ENCODE peak calls at places on chromosomes 11 and 22, in four cellular contexts. R, S, Z and P are unnamed samples. For H3K9me3, the result is how much of the 10 kb centered on the place peaks cover.

GRCh38 chr22:18060646-18061620 is 16.9 kb upstream of the PEX26 start:
- DNase-seq in R (no peak), Z (no peak), S (no peak), P (no peak)

GRCh38 chr11:104442320-104442719 is 278.4 kb upstream of the PDGFD start:
- DNase-seq in R (no peak), Z (no peak), S (no peak), P (no peak)

GRCh38 chr22:17772963-17773605 is 1.2 kb downstream of the BID start:
- DNase-seq in S (no peak), Z (no peak), R (no peak), P (no peak)

GRCh38 chr11:83847635-83848034 is 561.5 kb upstream of the CCDC90B start:
- DNase-seq in Z (no peak), R (no peak), S (no peak), P (no peak)

GRCh38 chr11:108872781-108873291 is 208.0 kb downstream of the DDX10 start:
- DNase-seq in S (no peak), R (no peak), Z (no peak), P (no peak)

GRCh38 chr11:31477528-31478255 is 31.7 kb downstream of the IMMP1L start:
- DNase-seq in R (no peak), Z (no peak), S (no peak), P (no peak)

GRCh38 chr11:46461461-46461927 is 69.9 kb upstream of the CHRM4 start:
- DNase-seq in R (no peak), Z (no peak), S (no peak), P (no peak)

GRCh38 chr11:123558536-123559315 is 95.7 kb downstream of the SCN3B start:
- DNase-seq in Z (no peak), R (no peak), S (no peak), P (no peak)

GRCh38 chr11:66491315-66491935 is 11.2 kb downstream of the DPP3 start:
- DNase-seq in Z (no peak), R (no peak), S (no peak), P (no peak)

GRCh38 chr11:33672273-33672672 is 28.4 kb downstream of the C11orf91 start:
- DNase-seq in Z (no peak), S (no peak), R (no peak), P (no peak)

GRCh38 chr11:1487851-1488574 is 1.4 kb upstream of the MOB2 start:
- DNase-seq in Z (no peak), S (peak), R (no peak), P (no peak)

GRCh38 chr22:24043957-24044356 is 32.9 kb downstream of the CABIN1 start:
- DNase-seq in S (peak), R (no peak), Z (no peak), P (no peak)

GRCh38 chr11:116970485-116971292 is 127.5 kb downstream of the SIK3 start:
- DNase-seq in S (no peak), Z (no peak), R (no peak), P (no peak)

GRCh38 chr11:6733326-6734030 is 38.3 kb downstream of the OR2AG2 start:
- DNase-seq in R (no peak), S (no peak), Z (no peak), P (no peak)

GRCh38 chr11:103067118-103067517 is 24.8 kb downstream of the DCUN1D5 start:
- DNase-seq in R (no peak), Z (no peak), S (no peak), P (no peak)

GRCh38 chr11:91686700-91687099 is 537.9 kb upstream of the FAT3 start:
- DNase-seq in Z (no peak), R (no peak), S (no peak), P (no peak)

GRCh38 chr11:27040302-27041115 is at the start of gene BBOX1:
- DNase-seq in S (no peak), R (peak), Z (peak), P (no peak)

GRCh38 chr11:3132831-3133455 is 32.2 kb downstream of the OSBPL5 start:
- DNase-seq in S (no peak), Z (no peak), R (no peak), P (no peak)

GRCh38 chr11:24134879-24135588 is 361.8 kb upstream of the LUZP2 start:
- DNase-seq in R (no peak), Z (no peak), S (no peak), P (no peak)

GRCh38 chr22:47382164-47382890 is 619.9 kb downstream of the TBC1D22A start:
- DNase-seq in R (no peak), Z (no peak), S (no peak), P (no peak)

GRCh38 chr22:47388331-47388730 is 625.9 kb downstream of the TBC1D22A start:
- DNase-seq in Z (no peak), R (no peak), S (no peak), P (no peak)

GRCh38 chr22:47381240-47381639 is 618.8 kb downstream of the TBC1D22A start:
- DNase-seq in S (no peak), R (no peak), Z (no peak), P (no peak)

GRCh38 chr22:47386812-47387510 is 624.5 kb downstream of the TBC1D22A start:
- DNase-seq in S (no peak), R (no peak), Z (no peak), P (no peak)

DNA sequence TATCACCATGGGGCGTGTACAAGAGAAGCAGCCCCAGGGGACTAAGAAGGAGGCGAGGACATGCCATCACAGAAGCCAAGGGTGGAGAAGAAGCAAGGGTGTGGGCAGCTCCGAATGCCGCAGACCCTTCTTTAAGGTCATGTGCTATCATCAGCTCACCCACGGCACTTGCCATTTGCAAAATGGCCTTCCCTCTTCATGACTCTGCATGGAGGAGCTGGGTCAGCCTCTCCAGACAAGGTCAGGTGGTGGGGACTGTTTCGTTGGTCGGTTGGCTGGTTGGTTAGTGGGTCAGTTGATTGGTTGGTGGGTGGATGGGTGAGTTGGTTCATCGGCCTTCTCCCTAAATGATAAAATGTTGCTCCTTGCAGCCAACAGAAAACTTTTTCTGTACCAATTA is 622.5 kb downstream of the TBC1D22A start:
- DNase-seq in Z (no peak), S (no peak), R (no peak), P (no peak)
- H3K9me3 ChIP-seq in Z (under half), S (under half), R (under half), P (under half)

GRCh38 chr22:19331474-19331873 is 40.0 kb upstream of the CLTCL1 start:
- DNase-seq in S (no peak), Z (no peak), R (no peak), P (no peak)
- H3K9me3 ChIP-seq in S (under half), Z (under half), R (under half), P (under half)

DNA sequence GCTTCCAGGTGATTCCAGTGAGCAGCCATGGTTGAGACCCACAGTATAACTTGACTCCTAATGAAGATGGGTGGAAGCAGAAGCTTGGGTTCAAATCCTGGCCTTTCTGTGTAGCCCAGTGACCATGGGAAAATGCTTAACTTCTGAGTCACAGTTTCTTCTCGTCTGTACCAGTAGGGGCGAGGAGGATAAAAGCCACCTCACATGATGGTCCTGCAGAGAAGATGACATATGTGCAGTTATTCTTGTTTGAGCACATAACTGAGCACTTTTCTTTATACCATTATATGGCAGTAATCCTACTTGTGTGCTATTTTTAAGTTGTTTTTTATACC is 5.0 kb downstream of the TMEM109 start:
- DNase-seq in S (no peak), R (no peak), Z (no peak), P (no peak)
- H3K9me3 ChIP-seq in S (under half), R (under half), Z (under half), P (under half)

DNA sequence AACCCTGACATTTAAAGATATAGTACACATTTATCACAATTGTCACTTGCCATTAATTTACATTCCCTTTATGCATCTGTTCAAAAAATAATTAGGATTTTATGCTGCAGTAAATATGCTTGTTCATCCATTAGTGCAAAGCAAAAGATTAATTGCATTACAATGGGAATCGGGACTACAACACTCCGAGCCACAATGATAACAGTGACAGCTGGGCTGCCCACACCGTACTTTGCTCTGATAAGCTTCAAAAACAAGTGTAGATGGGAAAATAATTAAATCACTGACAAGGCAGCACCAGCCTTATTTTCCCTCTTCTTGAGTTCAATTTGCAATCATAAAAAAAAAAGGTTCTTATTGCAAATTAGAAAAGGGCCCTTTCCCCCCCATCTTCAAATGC is 206.2 kb upstream of the LRRC4C start:
- DNase-seq in S (no peak), Z (no peak), R (no peak), P (no peak)
- H3K9me3 ChIP-seq in S (under half), Z (under half), R (under half), P (under half)

DNA sequence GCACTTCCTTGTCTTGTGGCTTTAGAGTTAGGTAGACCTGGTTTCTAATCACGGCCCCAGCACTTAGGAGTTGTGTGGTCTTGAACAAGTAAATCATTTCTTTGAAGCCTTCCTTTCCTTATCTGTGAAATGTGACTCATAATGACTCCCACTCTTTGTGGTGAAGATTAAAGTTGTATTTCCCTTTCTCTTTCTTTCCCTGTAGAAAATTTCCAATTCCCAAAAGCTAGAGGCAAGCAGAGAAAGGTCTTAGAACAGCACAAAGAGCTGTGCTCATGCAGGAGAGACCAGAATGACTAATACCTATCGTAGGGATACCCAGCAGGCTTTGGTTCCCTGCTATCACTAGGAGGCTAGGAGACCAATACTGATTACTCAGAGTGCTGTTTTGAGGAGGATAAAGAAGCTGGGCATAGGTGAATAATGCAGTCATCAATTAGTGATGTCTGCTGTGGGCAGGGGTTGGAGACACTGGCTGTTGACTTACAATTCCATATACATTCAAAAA is 270.7 kb upstream of the SYN3 start:
- DNase-seq in R (no peak), S (no peak), Z (no peak), P (no peak)
- H3K9me3 ChIP-seq in R (under half), S (under half), Z (under half), P (under half)